ENCODE peak calls at places on chromosomes 3 and 15, in eight cellular contexts. One of them, this sample, is unnamed. For H3K4me1, the result is how much of the 10 kb centered on the place peaks cover.

GRCh38 chr15:47618216-47618615 is 99.1 kb upstream of the SEMA6D start:
- DNase-seq in tibial nerve: no peak
- DNase-seq in hepatocyte: no peak
- DNase-seq in OCI-LY7: no peak
- DNase-seq in astrocyte: no peak
- DNase-seq in tibial artery: no peak
- DNase-seq in heart right ventricle: no peak
- DNase-seq in heart left ventricle: no peak
- DNase-seq in this sample: no peak

GRCh38 chr15:55257933-55258332 is 31.7 kb downstream of the RAB27A start:
- DNase-seq in tibial nerve: no peak
- DNase-seq in hepatocyte: no peak
- DNase-seq in OCI-LY7: no peak
- DNase-seq in astrocyte: no peak
- DNase-seq in tibial artery: no peak
- DNase-seq in heart right ventricle: no peak
- DNase-seq in heart left ventricle: no peak
- DNase-seq in this sample: no peak

GRCh38 chr15:78065284-78065872 is 12.1 kb downstream of the TBC1D2B start:
- DNase-seq in tibial nerve: peak
- DNase-seq in hepatocyte: peak
- DNase-seq in OCI-LY7: no peak
- DNase-seq in astrocyte: peak
- DNase-seq in tibial artery: peak
- DNase-seq in heart right ventricle: peak
- DNase-seq in heart left ventricle: peak
- DNase-seq in this sample: peak

GRCh38 chr15:85354432-85354831 is 26.0 kb upstream of the AKAP13 start:
- DNase-seq in tibial nerve: no peak
- DNase-seq in hepatocyte: no peak
- DNase-seq in OCI-LY7: no peak
- DNase-seq in astrocyte: peak
- DNase-seq in tibial artery: no peak
- DNase-seq in heart right ventricle: no peak
- DNase-seq in heart left ventricle: no peak
- DNase-seq in this sample: no peak

GRCh38 chr3:31891876-31892455 is 89.1 kb downstream of the OSBPL10 start:
- DNase-seq in tibial nerve: no peak
- DNase-seq in hepatocyte: peak
- DNase-seq in OCI-LY7: no peak
- DNase-seq in astrocyte: no peak
- DNase-seq in tibial artery: no peak
- DNase-seq in heart right ventricle: no peak
- DNase-seq in heart left ventricle: no peak
- DNase-seq in this sample: no peak

GRCh38 chr15:22955544-22956085 is 24.6 kb downstream of the CYFIP1 start:
- DNase-seq in tibial nerve: no peak
- DNase-seq in hepatocyte: no peak
- DNase-seq in OCI-LY7: no peak
- DNase-seq in astrocyte: no peak
- DNase-seq in tibial artery: no peak
- DNase-seq in heart right ventricle: no peak
- DNase-seq in heart left ventricle: no peak
- DNase-seq in this sample: no peak

GRCh38 chr3:61666615-61667320 is 105.4 kb downstream of the PTPRG start:
- DNase-seq in tibial nerve: no peak
- DNase-seq in hepatocyte: no peak
- DNase-seq in OCI-LY7: no peak
- DNase-seq in astrocyte: no peak
- DNase-seq in tibial artery: no peak
- DNase-seq in heart right ventricle: no peak
- DNase-seq in heart left ventricle: no peak
- DNase-seq in this sample: no peak

GRCh38 chr15:50265620-50266019 is at the start of gene HDC:
- DNase-seq in tibial nerve: no peak
- DNase-seq in hepatocyte: no peak
- DNase-seq in OCI-LY7: no peak
- DNase-seq in astrocyte: no peak
- DNase-seq in tibial artery: no peak
- DNase-seq in heart right ventricle: no peak
- DNase-seq in heart left ventricle: no peak
- DNase-seq in this sample: no peak

GRCh38 chr3:183252973-183253363 is at the start of gene B3GNT5:
- DNase-seq in tibial nerve: no peak
- DNase-seq in hepatocyte: peak
- DNase-seq in OCI-LY7: no peak
- DNase-seq in astrocyte: no peak
- DNase-seq in tibial artery: no peak
- DNase-seq in heart right ventricle: peak
- DNase-seq in heart left ventricle: peak
- DNase-seq in this sample: peak

GRCh38 chr3:196942915-196943277 is 568 bp upstream of the NCBP2 start:
- DNase-seq in tibial nerve: no peak
- DNase-seq in hepatocyte: peak
- DNase-seq in OCI-LY7: peak
- DNase-seq in astrocyte: peak
- DNase-seq in tibial artery: no peak
- DNase-seq in heart right ventricle: no peak
- DNase-seq in heart left ventricle: no peak
- DNase-seq in this sample: peak

GRCh38 chr3:194732617-194733016 is 46.9 kb downstream of the FAM43A start:
- DNase-seq in tibial nerve: no peak
- DNase-seq in hepatocyte: no peak
- DNase-seq in OCI-LY7: no peak
- DNase-seq in astrocyte: no peak
- DNase-seq in tibial artery: no peak
- DNase-seq in heart right ventricle: no peak
- DNase-seq in heart left ventricle: no peak
- DNase-seq in this sample: no peak
- H3K4me1 ChIP-seq in tibial nerve: under half
- H3K4me1 ChIP-seq in hepatocyte: under half
- H3K4me1 ChIP-seq in OCI-LY7: half or more
- H3K4me1 ChIP-seq in astrocyte: under half
- H3K4me1 ChIP-seq in tibial artery: under half
- H3K4me1 ChIP-seq in heart right ventricle: under half
- H3K4me1 ChIP-seq in heart left ventricle: under half
- H3K4me1 ChIP-seq in this sample: under half

DNA sequence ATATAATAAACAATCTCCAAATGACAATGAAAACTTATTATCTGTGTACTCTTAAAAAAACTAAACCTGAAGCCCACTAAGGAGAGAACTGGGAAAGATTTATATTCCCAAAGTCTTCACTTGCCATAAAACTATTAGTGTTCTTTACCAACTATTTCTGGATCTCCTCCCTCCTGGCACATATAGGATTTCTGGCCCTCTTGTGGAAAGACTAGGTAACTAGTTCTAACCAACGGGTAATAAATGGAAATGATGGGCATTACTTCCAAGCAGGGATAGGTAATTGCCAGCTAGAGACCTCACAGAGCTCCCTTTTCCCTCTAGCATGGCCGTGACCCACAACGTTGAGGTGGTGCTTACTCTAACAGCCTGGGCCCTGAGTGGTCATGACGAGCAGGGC is 110.1 kb downstream of the DNAH12 start:
- DNase-seq in tibial nerve: no peak
- DNase-seq in hepatocyte: peak
- DNase-seq in OCI-LY7: peak
- DNase-seq in astrocyte: peak
- DNase-seq in tibial artery: no peak
- DNase-seq in heart right ventricle: no peak
- DNase-seq in heart left ventricle: no peak
- DNase-seq in this sample: peak
- TF ChIP-seq CTCF in tibial nerve: no peak
- TF ChIP-seq CTCF in hepatocyte: peak
- TF ChIP-seq CTCF in OCI-LY7: peak
- TF ChIP-seq CTCF in astrocyte: peak
- TF ChIP-seq CTCF in tibial artery: peak
- TF ChIP-seq CTCF in heart right ventricle: peak
- TF ChIP-seq CTCF in heart left ventricle: peak
- TF ChIP-seq CTCF in this sample: no peak

DNA sequence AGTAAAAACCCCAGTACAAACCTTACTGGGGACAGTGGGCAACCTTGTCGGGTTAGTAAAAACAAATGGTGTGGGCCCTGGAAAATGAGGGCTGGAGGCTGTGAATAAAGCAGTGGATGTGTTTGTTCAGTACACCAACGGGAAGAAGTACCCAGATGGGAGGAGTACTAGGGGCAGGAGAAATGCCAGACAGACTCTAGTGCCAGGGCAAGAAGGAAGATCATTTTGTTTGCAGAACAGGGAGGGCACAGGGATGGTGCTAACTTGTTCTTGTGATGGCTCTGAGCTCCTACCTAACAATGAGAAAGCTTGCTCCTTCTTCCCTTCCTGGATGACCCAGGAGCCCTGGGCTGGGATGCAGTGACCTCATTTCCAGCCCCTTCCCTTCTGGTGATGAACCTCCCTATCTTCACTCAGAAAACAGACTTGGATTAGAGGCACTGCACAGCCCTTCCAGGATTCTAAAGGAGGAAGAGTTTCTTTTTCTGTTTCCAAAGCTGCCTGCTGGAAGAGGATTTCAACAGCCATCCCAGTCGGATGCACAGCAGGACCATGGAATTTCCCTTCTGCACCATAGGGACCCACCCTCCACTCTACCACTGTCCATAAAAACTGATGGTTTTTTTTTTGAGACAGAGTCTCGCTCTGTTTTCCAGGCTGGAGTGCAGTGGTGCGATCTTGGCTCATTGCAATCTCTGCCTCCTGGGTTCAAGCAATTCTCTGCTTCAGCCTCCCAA is 6.1 kb downstream of the RASSF1 start:
- DNase-seq in tibial nerve: no peak
- DNase-seq in hepatocyte: no peak
- DNase-seq in OCI-LY7: no peak
- DNase-seq in astrocyte: no peak
- DNase-seq in tibial artery: no peak
- DNase-seq in heart right ventricle: no peak
- DNase-seq in heart left ventricle: no peak
- DNase-seq in this sample: no peak
- H3K4me1 ChIP-seq in tibial nerve: half or more
- H3K4me1 ChIP-seq in hepatocyte: under half
- H3K4me1 ChIP-seq in OCI-LY7: under half
- H3K4me1 ChIP-seq in astrocyte: under half
- H3K4me1 ChIP-seq in tibial artery: half or more
- H3K4me1 ChIP-seq in heart right ventricle: half or more
- H3K4me1 ChIP-seq in heart left ventricle: under half
- H3K4me1 ChIP-seq in this sample: under half

GRCh38 chr15:80660114-80660513 is 35.0 kb upstream of the ABHD17C start:
- DNase-seq in tibial nerve: no peak
- DNase-seq in hepatocyte: peak
- DNase-seq in OCI-LY7: no peak
- DNase-seq in astrocyte: peak
- DNase-seq in tibial artery: no peak
- DNase-seq in heart right ventricle: no peak
- DNase-seq in heart left ventricle: no peak
- DNase-seq in this sample: peak
- TF ChIP-seq CTCF in tibial nerve: no peak
- TF ChIP-seq CTCF in hepatocyte: peak
- TF ChIP-seq CTCF in OCI-LY7: no peak
- TF ChIP-seq CTCF in astrocyte: peak
- TF ChIP-seq CTCF in tibial artery: peak
- TF ChIP-seq CTCF in heart right ventricle: no peak
- TF ChIP-seq CTCF in heart left ventricle: peak
- TF ChIP-seq CTCF in this sample: no peak

GRCh38 chr3:143650827-143651226 is 197.4 kb downstream of the SLC9A9 start:
- DNase-seq in tibial nerve: no peak
- DNase-seq in hepatocyte: no peak
- DNase-seq in OCI-LY7: no peak
- DNase-seq in astrocyte: no peak
- DNase-seq in tibial artery: no peak
- DNase-seq in heart right ventricle: no peak
- DNase-seq in heart left ventricle: no peak
- DNase-seq in this sample: no peak

GRCh38 chr3:143654906-143655305 is 193.4 kb downstream of the SLC9A9 start:
- DNase-seq in tibial nerve: no peak
- DNase-seq in hepatocyte: no peak
- DNase-seq in OCI-LY7: no peak
- DNase-seq in astrocyte: peak
- DNase-seq in tibial artery: no peak
- DNase-seq in heart right ventricle: no peak
- DNase-seq in heart left ventricle: no peak
- DNase-seq in this sample: no peak

GRCh38 chr3:143653493-143653892 is 194.8 kb downstream of the SLC9A9 start:
- DNase-seq in tibial nerve: no peak
- DNase-seq in hepatocyte: no peak
- DNase-seq in OCI-LY7: no peak
- DNase-seq in astrocyte: no peak
- DNase-seq in tibial artery: no peak
- DNase-seq in heart right ventricle: no peak
- DNase-seq in heart left ventricle: no peak
- DNase-seq in this sample: no peak

GRCh38 chr3:143652118-143652517 is 196.2 kb downstream of the SLC9A9 start:
- DNase-seq in tibial nerve: no peak
- DNase-seq in hepatocyte: no peak
- DNase-seq in OCI-LY7: no peak
- DNase-seq in astrocyte: no peak
- DNase-seq in tibial artery: no peak
- DNase-seq in heart right ventricle: no peak
- DNase-seq in heart left ventricle: no peak
- DNase-seq in this sample: no peak

GRCh38 chr3:143653935-143654334 is 194.3 kb downstream of the SLC9A9 start:
- DNase-seq in tibial nerve: no peak
- DNase-seq in hepatocyte: no peak
- DNase-seq in OCI-LY7: no peak
- DNase-seq in astrocyte: no peak
- DNase-seq in tibial artery: no peak
- DNase-seq in heart right ventricle: no peak
- DNase-seq in heart left ventricle: no peak
- DNase-seq in this sample: no peak
- H3K4me1 ChIP-seq in tibial nerve: under half
- H3K4me1 ChIP-seq in hepatocyte: under half
- H3K4me1 ChIP-seq in OCI-LY7: under half
- H3K4me1 ChIP-seq in astrocyte: under half
- H3K4me1 ChIP-seq in tibial artery: under half
- H3K4me1 ChIP-seq in heart right ventricle: under half
- H3K4me1 ChIP-seq in heart left ventricle: under half
- H3K4me1 ChIP-seq in this sample: under half

DNA sequence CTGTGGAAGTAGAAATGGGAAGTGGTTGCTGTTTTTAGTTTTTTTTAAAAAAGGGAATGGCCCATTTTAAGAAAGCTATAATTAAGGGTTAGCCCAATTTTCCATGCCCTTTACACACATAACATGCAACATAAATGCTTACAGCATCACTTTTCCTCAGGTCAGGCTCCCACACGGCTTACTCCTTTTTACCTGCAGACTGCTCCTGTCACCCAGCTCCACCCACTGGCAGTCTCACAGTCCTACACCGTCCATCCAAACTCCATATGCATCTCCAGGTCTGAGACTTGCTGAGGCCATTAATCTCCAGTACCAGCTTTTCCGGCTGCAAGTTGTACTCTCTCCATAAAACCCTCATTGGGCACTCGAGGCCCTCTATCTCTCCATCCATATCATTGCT is 19.7 kb downstream of the MORC1 start:
- DNase-seq in tibial nerve: no peak
- DNase-seq in hepatocyte: peak
- DNase-seq in OCI-LY7: peak
- DNase-seq in astrocyte: no peak
- DNase-seq in tibial artery: no peak
- DNase-seq in heart right ventricle: no peak
- DNase-seq in heart left ventricle: no peak
- DNase-seq in this sample: no peak
- TF ChIP-seq CTCF in tibial nerve: no peak
- TF ChIP-seq CTCF in hepatocyte: peak
- TF ChIP-seq CTCF in OCI-LY7: peak
- TF ChIP-seq CTCF in astrocyte: no peak
- TF ChIP-seq CTCF in tibial artery: no peak
- TF ChIP-seq CTCF in heart right ventricle: no peak
- TF ChIP-seq CTCF in heart left ventricle: no peak
- TF ChIP-seq CTCF in this sample: peak

GRCh38 chr3:57127849-57128566 is 37.1 kb downstream of the IL17RD start:
- DNase-seq in tibial nerve: no peak
- DNase-seq in hepatocyte: peak
- DNase-seq in OCI-LY7: no peak
- DNase-seq in astrocyte: peak
- DNase-seq in tibial artery: no peak
- DNase-seq in heart right ventricle: no peak
- DNase-seq in heart left ventricle: no peak
- DNase-seq in this sample: no peak
- H3K4me1 ChIP-seq in tibial nerve: under half
- H3K4me1 ChIP-seq in hepatocyte: under half
- H3K4me1 ChIP-seq in OCI-LY7: under half
- H3K4me1 ChIP-seq in astrocyte: under half
- H3K4me1 ChIP-seq in tibial artery: under half
- H3K4me1 ChIP-seq in heart right ventricle: under half
- H3K4me1 ChIP-seq in heart left ventricle: under half
- H3K4me1 ChIP-seq in this sample: under half

This sample was measured in mucosa of descending colon.